ENCODE peak calls at places on chromosomes 7 and 10, in four cellular contexts. One of them, this sample, is unnamed. For H3K27me3 and H3K4me1, the result is how much of the 10 kb centered on the place peaks cover.

GRCh38 chr7:74203157-74203556 is 6.6 kb upstream of the LAT2 start:
- DNase-seq in aorta: peak
- DNase-seq in GM23248: peak
- DNase-seq in prostate gland: peak
- DNase-seq in this sample: no peak

GRCh38 chr10:100728928-100729876 is 16.2 kb upstream of the PAX2 start:
- DNase-seq in aorta: peak
- DNase-seq in prostate gland: no peak
- DNase-seq in GM23248: peak
- DNase-seq in this sample: no peak

GRCh38 chr7:121689749-121690148 is 183.2 kb upstream of the PTPRZ1 start:
- DNase-seq in GM23248: no peak
- DNase-seq in prostate gland: no peak
- DNase-seq in aorta: no peak
- DNase-seq in this sample: no peak

GRCh38 chr10:4243651-4244050 is 458.6 kb upstream of the KLF6 start:
- DNase-seq in GM23248: peak
- DNase-seq in aorta: no peak
- DNase-seq in prostate gland: no peak
- DNase-seq in this sample: no peak

GRCh38 chr10:132387723-132388210 is 9.2 kb upstream of the PWWP2B start:
- DNase-seq in aorta: peak
- DNase-seq in GM23248: peak
- DNase-seq in prostate gland: no peak
- DNase-seq in this sample: peak

GRCh38 chr7:135174941-135175340 is 4.4 kb upstream of the CYREN start:
- DNase-seq in aorta: no peak
- DNase-seq in prostate gland: no peak
- DNase-seq in GM23248: no peak
- DNase-seq in this sample: no peak

GRCh38 chr10:8873310-8873709 is 818.8 kb downstream of the GATA3 start:
- DNase-seq in prostate gland: no peak
- DNase-seq in GM23248: no peak
- DNase-seq in aorta: no peak
- DNase-seq in this sample: no peak

GRCh38 chr10:103894454-103894853 is 23.5 kb downstream of the STN1 start:
- DNase-seq in prostate gland: no peak
- DNase-seq in GM23248: peak
- DNase-seq in aorta: no peak
- DNase-seq in this sample: no peak

GRCh38 chr7:37410305-37411209 is 38.1 kb downstream of the ELMO1 start:
- DNase-seq in aorta: no peak
- DNase-seq in prostate gland: no peak
- DNase-seq in GM23248: no peak
- DNase-seq in this sample: no peak

GRCh38 chr7:100011516-100011915 is 3.9 kb upstream of the ZKSCAN1 start:
- DNase-seq in GM23248: no peak
- DNase-seq in aorta: no peak
- DNase-seq in prostate gland: no peak
- DNase-seq in this sample: no peak

GRCh38 chr7:64879097-64879730 is 23.9 kb upstream of the ZNF273 start:
- DNase-seq in prostate gland: no peak
- DNase-seq in GM23248: no peak
- DNase-seq in aorta: no peak
- DNase-seq in this sample: no peak

GRCh38 chr7:78716876-78717275 is 736.6 kb downstream of the MAGI2 start:
- DNase-seq in prostate gland: no peak
- DNase-seq in aorta: no peak
- DNase-seq in GM23248: no peak
- DNase-seq in this sample: no peak

GRCh38 chr10:80173441-80173840 is 31.9 kb downstream of the ANXA11 start:
- DNase-seq in prostate gland: peak
- DNase-seq in GM23248: no peak
- DNase-seq in aorta: no peak
- DNase-seq in this sample: no peak

GRCh38 chr10:79984851-79985250 is 35.9 kb upstream of the SFTPD start:
- DNase-seq in aorta: no peak
- DNase-seq in prostate gland: no peak
- DNase-seq in GM23248: no peak
- DNase-seq in this sample: peak

GRCh38 chr7:3092468-3092867 is 48.8 kb upstream of the CARD11 start:
- DNase-seq in prostate gland: no peak
- DNase-seq in GM23248: no peak
- DNase-seq in aorta: no peak
- DNase-seq in this sample: peak

GRCh38 chr7:66297579-66297978 is 92.4 kb downstream of the TPST1 start:
- DNase-seq in prostate gland: no peak
- DNase-seq in aorta: no peak
- DNase-seq in GM23248: peak
- DNase-seq in this sample: no peak

GRCh38 chr7:139675127-139676110 is 102.4 kb downstream of the HIPK2 start:
- DNase-seq in prostate gland: no peak
- DNase-seq in aorta: no peak
- DNase-seq in GM23248: peak
- DNase-seq in this sample: no peak

GRCh38 chr7:88835147-88835728 is 39.7 kb upstream of the TEX47 start:
- DNase-seq in GM23248: peak
- DNase-seq in aorta: no peak
- DNase-seq in prostate gland: no peak
- DNase-seq in this sample: no peak

DNA sequence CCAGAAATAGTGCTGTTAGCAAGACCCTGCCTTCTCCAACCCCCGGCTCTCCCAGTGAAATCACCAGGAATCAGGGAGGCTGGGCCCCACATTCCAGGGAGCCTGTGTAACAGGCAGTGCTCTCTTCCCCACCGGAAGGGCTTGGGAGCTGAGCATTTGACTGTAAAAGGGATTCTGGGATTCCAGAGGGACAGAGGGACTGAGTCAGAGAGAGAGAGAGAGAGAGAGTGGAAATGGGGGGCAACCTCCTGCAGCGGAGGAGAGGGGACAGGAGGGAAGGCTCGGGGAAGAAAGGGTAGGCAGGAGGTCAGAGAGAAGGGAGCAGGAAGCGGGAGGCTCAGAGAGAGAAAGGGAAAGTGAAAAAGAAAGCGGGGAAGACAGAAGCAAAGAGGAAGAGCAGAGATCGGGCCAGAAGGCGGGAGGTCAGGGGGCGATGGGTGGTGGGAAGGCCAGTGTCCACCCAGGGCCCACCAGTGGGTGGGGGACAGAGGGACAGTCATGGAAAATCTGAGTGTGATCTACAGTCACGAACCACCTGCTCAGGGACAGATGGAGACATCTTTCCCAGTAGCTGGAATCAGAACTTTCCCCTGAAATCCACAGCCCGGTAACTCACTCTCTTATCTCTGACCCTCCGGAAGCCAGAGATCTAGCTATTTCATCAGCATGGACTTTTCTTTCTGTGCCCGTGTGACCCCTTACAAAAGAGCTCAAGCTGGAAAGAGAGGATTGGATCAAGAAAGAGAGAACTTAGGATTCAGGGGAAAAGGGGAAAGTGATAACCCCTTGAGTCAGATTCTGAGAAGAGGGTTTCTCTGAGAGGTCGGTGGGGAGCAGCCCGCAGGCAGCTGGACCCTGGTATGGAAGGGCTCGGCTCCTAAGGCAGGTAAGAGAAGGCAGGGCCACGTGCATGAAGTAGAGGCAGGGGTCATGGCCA is 4.6 kb upstream of the SERPINE1 start:
- DNase-seq in GM23248: peak
- DNase-seq in prostate gland: no peak
- DNase-seq in aorta: peak
- DNase-seq in this sample: peak
- H3K27me3 ChIP-seq in GM23248: under half
- H3K27me3 ChIP-seq in prostate gland: under half
- H3K27me3 ChIP-seq in aorta: under half
- H3K27me3 ChIP-seq in this sample: under half

DNA sequence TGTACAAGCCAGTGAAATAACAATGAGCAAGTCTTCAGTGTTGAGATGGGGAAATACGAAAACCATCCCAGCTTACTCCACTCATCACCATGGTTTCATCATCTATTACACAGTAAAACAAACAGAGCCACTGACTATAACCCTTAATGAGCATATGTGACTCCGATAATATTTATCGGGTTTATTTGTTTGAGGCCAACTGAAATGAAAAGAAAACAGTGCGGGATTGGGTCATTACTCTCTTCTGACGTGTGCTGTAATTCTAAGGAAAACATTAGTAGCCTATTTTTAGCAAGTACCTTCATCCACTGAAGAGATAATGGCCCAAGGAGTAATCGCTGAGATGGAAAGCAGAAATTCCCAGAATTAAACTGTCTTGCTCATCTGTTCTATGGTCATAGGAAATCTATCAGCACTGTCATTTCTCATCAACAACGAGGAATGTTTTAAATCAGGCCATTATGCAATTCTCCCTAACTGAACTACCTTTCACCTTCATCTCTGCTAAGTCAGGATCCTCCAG is 716.5 kb downstream of the INHBA start:
- DNase-seq in aorta: no peak
- DNase-seq in prostate gland: no peak
- DNase-seq in GM23248: peak
- DNase-seq in this sample: no peak
- H3K4me1 ChIP-seq in aorta: under half
- H3K4me1 ChIP-seq in prostate gland: under half
- H3K4me1 ChIP-seq in GM23248: under half
- H3K4me1 ChIP-seq in this sample: under half

GRCh38 chr7:286278-286677 is 3.7 kb upstream of the FOXL3 start:
- DNase-seq in GM23248: no peak
- DNase-seq in aorta: peak
- DNase-seq in prostate gland: no peak
- DNase-seq in this sample: peak
- H3K27me3 ChIP-seq in GM23248: under half
- H3K27me3 ChIP-seq in aorta: under half
- H3K27me3 ChIP-seq in prostate gland: under half
- H3K27me3 ChIP-seq in this sample: half or more

DNA sequence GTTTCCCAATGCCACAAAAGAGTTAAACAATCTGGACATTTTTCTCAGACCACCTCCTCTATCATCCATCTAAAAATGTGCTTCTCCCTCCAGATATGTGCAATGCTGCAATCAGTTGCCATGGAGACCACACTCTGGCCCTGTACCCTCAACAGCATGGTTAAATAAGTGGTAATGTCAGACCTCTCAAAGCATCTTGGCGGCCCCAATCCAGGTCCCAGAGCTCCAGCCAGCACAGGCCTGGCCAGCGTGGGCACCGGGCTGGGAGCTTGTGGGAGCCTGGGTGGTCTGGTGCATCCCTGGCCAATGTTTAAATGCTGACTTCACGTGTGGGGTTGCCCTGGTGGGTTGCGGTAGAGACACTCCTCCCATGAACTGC is 362.9 kb upstream of the ZNF32 start:
- DNase-seq in aorta: no peak
- DNase-seq in GM23248: no peak
- DNase-seq in prostate gland: no peak
- DNase-seq in this sample: no peak
- H3K4me1 ChIP-seq in aorta: under half
- H3K4me1 ChIP-seq in GM23248: under half
- H3K4me1 ChIP-seq in prostate gland: under half
- H3K4me1 ChIP-seq in this sample: under half

DNA sequence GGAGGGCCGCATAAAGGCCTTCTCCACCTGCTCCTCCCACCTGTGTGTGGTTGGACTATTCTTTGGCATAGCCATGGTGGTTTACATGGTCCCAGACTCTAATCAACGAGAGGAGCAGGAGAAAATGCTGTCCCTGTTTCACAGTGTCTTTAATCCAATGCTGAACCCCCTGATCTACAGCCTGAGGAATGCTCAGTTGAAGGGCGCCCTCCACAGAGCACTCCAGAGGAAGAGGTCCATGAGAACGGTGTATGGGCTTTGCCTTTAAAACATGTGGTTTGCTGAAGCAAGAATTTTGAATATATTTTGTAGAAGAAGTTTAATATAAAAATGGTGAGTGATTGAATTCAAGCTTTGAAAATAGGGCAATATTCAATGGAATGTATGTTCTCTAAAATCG is 889 bp downstream of the OR2A2 start:
- DNase-seq in aorta: no peak
- DNase-seq in prostate gland: no peak
- DNase-seq in GM23248: no peak
- DNase-seq in this sample: no peak
- H3K27me3 ChIP-seq in aorta: under half
- H3K27me3 ChIP-seq in prostate gland: under half
- H3K27me3 ChIP-seq in GM23248: under half
- H3K27me3 ChIP-seq in this sample: under half

DNA sequence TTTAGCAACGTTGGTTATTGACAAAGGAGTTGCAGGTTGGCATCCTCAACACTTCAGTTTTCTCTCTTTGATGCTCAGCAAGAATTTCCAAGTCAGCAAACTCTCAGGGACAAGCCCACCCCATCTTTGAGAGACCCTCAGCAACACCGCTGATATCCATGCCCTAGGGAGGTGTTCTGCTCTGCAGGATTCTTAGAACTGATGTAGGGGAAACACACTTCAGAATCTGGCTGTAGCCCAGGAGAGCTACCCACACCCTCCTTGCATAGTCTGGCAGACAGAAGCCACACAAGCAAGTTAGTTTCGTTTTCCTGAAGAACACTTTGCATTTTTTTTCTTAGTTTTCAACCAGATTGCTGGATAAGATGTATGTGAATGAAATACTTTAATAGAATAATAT is 827 bp downstream of the SAMD9L start:
- DNase-seq in prostate gland: peak
- DNase-seq in aorta: no peak
- DNase-seq in GM23248: peak
- DNase-seq in this sample: no peak
- H3K4me1 ChIP-seq in prostate gland: under half
- H3K4me1 ChIP-seq in aorta: under half
- H3K4me1 ChIP-seq in GM23248: under half
- H3K4me1 ChIP-seq in this sample: under half

GRCh38 chr10:1738950-1739349 is 1.6 kb upstream of the ADARB2 start:
- DNase-seq in prostate gland: no peak
- DNase-seq in aorta: no peak
- DNase-seq in GM23248: no peak
- DNase-seq in this sample: no peak
- H3K27me3 ChIP-seq in prostate gland: under half
- H3K27me3 ChIP-seq in aorta: under half
- H3K27me3 ChIP-seq in GM23248: under half
- H3K27me3 ChIP-seq in this sample: half or more

GRCh38 chr10:69453759-69454158 is 2.5 kb downstream of the TSPAN15 start:
- DNase-seq in GM23248: no peak
- DNase-seq in aorta: no peak
- DNase-seq in prostate gland: peak
- DNase-seq in this sample: no peak

GRCh38 chr10:69452676-69453415 is 1.6 kb downstream of the TSPAN15 start:
- DNase-seq in prostate gland: no peak
- DNase-seq in GM23248: no peak
- DNase-seq in aorta: no peak
- DNase-seq in this sample: no peak

GRCh38 chr10:69457771-69458237 is 6.5 kb downstream of the TSPAN15 start:
- DNase-seq in aorta: peak
- DNase-seq in GM23248: no peak
- DNase-seq in prostate gland: no peak
- DNase-seq in this sample: no peak

GRCh38 chr10:69456880-69457693 is 5.8 kb downstream of the TSPAN15 start:
- DNase-seq in GM23248: peak
- DNase-seq in prostate gland: no peak
- DNase-seq in aorta: peak
- DNase-seq in this sample: no peak

GRCh38 chr10:69455009-69455763 is 3.9 kb downstream of the TSPAN15 start:
- DNase-seq in prostate gland: no peak
- DNase-seq in aorta: no peak
- DNase-seq in GM23248: no peak
- DNase-seq in this sample: no peak
- H3K4me1 ChIP-seq in prostate gland: under half
- H3K4me1 ChIP-seq in aorta: under half
- H3K4me1 ChIP-seq in GM23248: under half
- H3K4me1 ChIP-seq in this sample: half or more

This sample was measured in lower lobe of right lung.